ENCODE peak calls at places on chromosome 2, in five cellular contexts. U is GM12878, K is IMR-90, O is K562, E is A549. P is an unnamed sample.

GRCh38 chr2:203648273-203648672 is 58.2 kb upstream of the CD28 start:
- DNase-seq in U (no peak), K (peak; percentile 21), O (no peak), E (peak; percentile 23), P (no peak)

GRCh38 chr2:127041259-127041970 is 65.5 kb downstream of the BIN1 start:
- DNase-seq in U (no peak), K (no peak), O (no peak), E (no peak), P (peak; percentile 19)

GRCh38 chr2:128452536-128453530 is 134.2 kb upstream of the HS6ST1 start:
- DNase-seq in U (no peak), K (no peak), O (no peak), E (no peak), P (no peak)

GRCh38 chr2:122960727-122961641 is 1064.1 kb upstream of the CNTNAP5 start:
- DNase-seq in U (no peak), K (no peak), O (no peak), E (no peak), P (no peak)

GRCh38 chr2:232075080-232075479 is 113.6 kb downstream of the DIS3L2 start:
- DNase-seq in U (no peak), K (peak; percentile 73), O (no peak), E (no peak), P (no peak)

GRCh38 chr2:3176869-3177255 is 200.8 kb downstream of the EIPR1 start:
- DNase-seq in U (no peak), K (no peak), O (no peak), E (no peak), P (no peak)

GRCh38 chr2:232268631-232269030 is 109.9 kb upstream of the ALPP start:
- DNase-seq in U (no peak), K (no peak), O (no peak), E (no peak), P (no peak)

GRCh38 chr2:187878096-187878495 is 323.9 kb upstream of the TFPI start:
- DNase-seq in U (no peak), K (no peak), O (no peak), E (no peak), P (no peak)

GRCh38 chr2:105590780-105591660 is 153.7 kb upstream of the NCK2 start:
- DNase-seq in U (no peak), K (no peak), O (no peak), E (no peak), P (no peak)

DNA sequence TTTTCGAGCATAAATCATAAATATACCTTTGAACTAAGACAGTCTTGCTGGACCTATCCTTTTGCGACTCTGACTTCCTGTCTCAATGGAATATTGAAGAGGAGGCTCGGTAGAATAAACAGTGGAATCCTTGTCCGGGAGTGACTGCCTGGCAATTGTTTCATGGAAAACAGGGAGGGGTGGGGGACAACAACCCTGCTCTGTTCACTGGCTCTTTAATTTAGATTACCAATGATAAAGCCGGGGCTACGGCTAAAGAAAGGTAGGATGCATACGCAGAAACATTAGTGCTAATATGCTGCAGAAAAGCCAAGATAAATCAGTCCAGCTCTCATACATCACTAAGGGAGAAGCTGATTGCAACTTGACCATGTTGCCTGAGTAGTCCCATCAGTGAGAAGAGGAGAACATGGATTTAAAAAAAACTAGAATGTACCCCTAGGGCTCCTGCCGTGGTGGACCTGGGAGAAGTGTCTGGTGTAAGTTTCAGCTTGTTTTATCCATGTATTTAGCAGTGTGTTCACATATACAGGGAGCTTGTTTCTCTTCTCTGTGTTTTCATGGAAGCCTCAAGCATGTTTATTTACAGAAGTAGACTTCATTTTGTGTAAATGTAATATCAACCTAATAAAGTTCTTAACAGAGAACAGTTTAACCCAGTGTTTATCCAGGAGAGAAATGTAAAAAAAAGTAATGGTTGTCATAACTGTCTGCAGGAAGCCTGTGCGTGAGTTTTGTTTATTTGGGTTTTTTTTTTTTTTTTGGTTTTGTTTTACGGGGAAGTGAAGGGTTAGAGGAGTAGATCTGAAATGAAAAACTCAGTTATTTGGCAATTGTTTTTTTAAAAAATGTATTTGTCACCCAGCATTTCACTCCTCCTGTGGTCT is 124.4 kb downstream of the RAPGEF4 start:
- DNase-seq in U (no peak), K (no peak), O (no peak), E (no peak), P (peak; percentile 54)
- TF ChIP-seq RCOR1 in U (no peak), K (no peak), O (no peak), E (no peak), P (peak; percentile 65)

GRCh38 chr2:75503048-75503607 is 57.6 kb downstream of the EVA1A start:
- DNase-seq in U (no peak), K (peak; percentile 86), O (no peak), E (no peak), P (no peak)
- TF ChIP-seq RCOR1 in U (no peak), K (no peak), O (no peak), E (no peak), P (no peak)

DNA sequence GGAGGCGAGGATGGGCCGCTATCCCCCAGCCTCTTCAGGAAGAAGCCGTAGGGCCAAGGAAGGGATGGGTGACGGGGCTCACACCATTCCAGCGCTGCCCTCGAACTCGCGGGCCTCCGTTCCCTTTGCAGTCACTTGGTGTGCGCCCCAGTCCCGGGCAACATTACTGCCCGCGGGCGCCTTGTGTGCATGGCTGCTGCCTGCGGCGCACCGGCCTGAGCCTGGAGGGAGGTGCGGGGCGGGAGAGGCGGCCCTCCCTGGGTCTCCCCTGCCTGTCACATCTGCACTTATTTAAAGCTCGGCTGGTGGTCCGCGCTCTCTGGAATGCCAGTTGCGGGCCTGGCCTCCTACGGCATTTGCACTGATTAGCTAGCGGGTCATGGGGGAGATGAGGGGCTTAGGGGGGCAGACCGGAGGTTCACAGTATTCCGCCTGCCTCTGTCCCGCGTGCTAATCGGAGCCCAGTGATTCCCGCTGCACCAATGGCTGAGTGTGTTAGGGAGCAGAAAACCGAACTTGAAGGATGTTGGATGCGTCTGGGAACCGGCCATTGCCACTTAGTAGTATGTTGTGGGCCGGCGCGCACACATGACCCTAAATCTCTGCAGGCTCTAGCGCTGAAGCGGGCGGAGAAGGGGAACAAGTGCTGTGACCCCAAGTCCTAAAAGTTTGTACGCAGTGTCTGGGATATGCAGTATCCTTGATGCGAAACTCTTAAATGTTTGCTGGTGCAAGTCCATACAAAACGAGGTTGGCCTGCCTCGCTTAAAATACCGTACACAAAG is 161.1 kb upstream of the SIX2 start:
- DNase-seq in U (no peak), K (no peak), O (no peak), E (no peak), P (no peak)
- TF ChIP-seq RCOR1 in U (no peak), K (no peak), O (no peak), E (no peak), P (no peak)

DNA sequence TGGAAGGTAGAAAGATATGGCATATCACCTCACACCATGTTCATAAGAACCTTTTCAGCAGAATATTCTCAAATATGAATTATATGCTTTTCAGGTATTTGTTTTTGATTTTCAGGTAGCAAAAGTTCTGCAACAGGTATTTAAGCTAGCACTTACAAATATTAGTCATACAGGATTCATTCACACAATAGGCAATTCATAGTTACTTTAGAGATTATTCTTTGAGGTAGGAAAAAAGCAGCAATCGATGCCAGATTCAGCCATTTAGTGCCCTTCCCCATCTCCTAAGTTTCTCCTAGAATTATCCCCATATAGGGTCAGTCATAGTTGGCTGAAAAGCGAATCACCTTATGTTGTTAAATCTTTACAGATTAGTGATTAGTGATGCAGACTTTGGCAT is 177.4 kb upstream of the MMADHC start:
- DNase-seq in U (no peak), K (no peak), O (no peak), E (no peak), P (no peak)
- TF ChIP-seq RCOR1 in U (no peak), K (no peak), O (no peak), E (no peak), P (no peak)

GRCh38 chr2:196767101-196767500 is 32.4 kb downstream of the GTF3C3 start:
- DNase-seq in U (no peak), K (no peak), O (no peak), E (no peak), P (no peak)
- TF ChIP-seq RCOR1 in U (no peak), K (no peak), O (no peak), E (no peak), P (no peak)

DNA sequence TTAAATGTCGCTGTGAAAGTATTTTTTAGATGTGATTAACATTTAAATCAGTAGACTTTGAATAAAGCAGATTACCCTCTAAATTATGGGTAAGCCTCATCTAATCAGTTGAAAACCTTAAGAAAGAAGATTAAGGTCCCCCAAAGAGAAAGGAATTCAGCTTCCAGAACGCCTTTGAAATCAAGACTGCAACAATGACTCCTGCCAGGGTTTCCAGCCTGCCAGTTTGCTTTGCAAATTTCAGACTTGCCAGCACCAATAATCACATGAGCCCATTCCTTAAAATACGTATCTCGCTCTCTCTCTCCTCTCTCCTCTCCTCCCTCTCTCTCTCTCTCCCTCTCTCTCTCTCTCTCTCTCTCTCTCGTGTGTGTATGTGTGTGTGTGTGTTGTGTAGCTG is 184.3 kb downstream of the PDE1A start:
- DNase-seq in U (no peak), K (no peak), O (no peak), E (no peak), P (no peak)
- TF ChIP-seq RCOR1 in U (no peak), K (no peak), O (no peak), E (no peak), P (no peak)

P was measured in SK-N-SH.